ENCODE peak calls at places on chromosomes 16 and 17, in seven cellular contexts. One of them, this sample, is unnamed.

GRCh38 chr17:40075216-40076100 is 12.7 kb downstream of the THRA start:
- DNase-seq in right cardiac atrium: peak; percentile 94
- DNase-seq in astrocyte: no peak
- DNase-seq in NCI-H82: peak; percentile 82
- DNase-seq in NB4: peak; percentile 89
- DNase-seq in EL: peak; percentile 51
- DNase-seq in lung: peak; percentile 77
- DNase-seq in this sample: peak; percentile 58

GRCh38 chr16:68644715-68645493 is at the start of gene CDH3:
- DNase-seq in right cardiac atrium: peak; percentile 54
- DNase-seq in astrocyte: no peak
- DNase-seq in NCI-H82: peak; percentile 6
- DNase-seq in NB4: peak; percentile 88
- DNase-seq in EL: peak; percentile 55
- DNase-seq in lung: peak; percentile 65
- DNase-seq in this sample: no peak

GRCh38 chr17:44589316-44590071 is 32.2 kb downstream of the FZD2 start:
- DNase-seq in right cardiac atrium: no peak
- DNase-seq in astrocyte: peak; percentile 66
- DNase-seq in NCI-H82: no peak
- DNase-seq in NB4: no peak
- DNase-seq in EL: no peak
- DNase-seq in lung: no peak
- DNase-seq in this sample: no peak

GRCh38 chr17:27760069-27760885 is 40.1 kb downstream of the NOS2 start:
- DNase-seq in right cardiac atrium: peak; percentile 87
- DNase-seq in astrocyte: no peak
- DNase-seq in NCI-H82: peak; percentile 80
- DNase-seq in NB4: peak; percentile 58
- DNase-seq in EL: peak; percentile 38
- DNase-seq in lung: peak; percentile 55
- DNase-seq in this sample: peak; percentile 40

GRCh38 chr16:68319185-68319908 is 8.5 kb downstream of the PRMT7 start:
- DNase-seq in right cardiac atrium: no peak
- DNase-seq in astrocyte: no peak
- DNase-seq in NCI-H82: no peak
- DNase-seq in NB4: no peak
- DNase-seq in EL: no peak
- DNase-seq in lung: no peak
- DNase-seq in this sample: no peak

GRCh38 chr17:35726609-35727460 is 4.6 kb upstream of the RASL10B start:
- DNase-seq in right cardiac atrium: peak; percentile 83
- DNase-seq in astrocyte: peak; percentile 62
- DNase-seq in NCI-H82: peak; percentile 91
- DNase-seq in NB4: peak; percentile 33
- DNase-seq in EL: peak; percentile 96
- DNase-seq in lung: no peak
- DNase-seq in this sample: no peak

GRCh38 chr16:84862804-84863484 is 43.2 kb downstream of the CRISPLD2 start:
- DNase-seq in right cardiac atrium: peak; percentile 21
- DNase-seq in astrocyte: no peak
- DNase-seq in NCI-H82: no peak
- DNase-seq in NB4: no peak
- DNase-seq in EL: no peak
- DNase-seq in lung: no peak
- DNase-seq in this sample: no peak

GRCh38 chr16:27620533-27620932 is 70.6 kb downstream of the KATNIP start:
- DNase-seq in right cardiac atrium: no peak
- DNase-seq in astrocyte: no peak
- DNase-seq in NCI-H82: peak; percentile 38
- DNase-seq in NB4: no peak
- DNase-seq in EL: no peak
- DNase-seq in lung: no peak
- DNase-seq in this sample: no peak

GRCh38 chr17:63446981-63447687 is 1.0 kb upstream of the CYB561 start:
- DNase-seq in right cardiac atrium: peak; percentile 77
- DNase-seq in astrocyte: no peak
- DNase-seq in NCI-H82: peak; percentile 33
- DNase-seq in NB4: peak; percentile 88
- DNase-seq in EL: no peak
- DNase-seq in lung: no peak
- DNase-seq in this sample: peak; percentile 95

GRCh38 chr17:77366558-77367245 is 225.9 kb downstream of the SEC14L1 start:
- DNase-seq in right cardiac atrium: peak; percentile 71
- DNase-seq in astrocyte: no peak
- DNase-seq in NCI-H82: no peak
- DNase-seq in NB4: no peak
- DNase-seq in EL: peak; percentile 50
- DNase-seq in lung: no peak
- DNase-seq in this sample: no peak

GRCh38 chr17:76408037-76408849 is 23.8 kb downstream of the SPHK1 start:
- DNase-seq in right cardiac atrium: peak; percentile 81
- DNase-seq in astrocyte: no peak
- DNase-seq in NCI-H82: peak; percentile 66
- DNase-seq in NB4: peak; percentile 70
- DNase-seq in EL: peak; percentile 50
- DNase-seq in lung: peak; percentile 74
- DNase-seq in this sample: peak; percentile 50

GRCh38 chr17:56638536-56639177 is 45.2 kb downstream of the NOG start:
- DNase-seq in right cardiac atrium: no peak
- DNase-seq in astrocyte: no peak
- DNase-seq in NCI-H82: no peak
- DNase-seq in NB4: no peak
- DNase-seq in EL: no peak
- DNase-seq in lung: no peak
- DNase-seq in this sample: no peak

GRCh38 chr17:21046215-21046614 is 3.4 kb upstream of the USP22 start:
- DNase-seq in right cardiac atrium: no peak
- DNase-seq in astrocyte: no peak
- DNase-seq in NCI-H82: no peak
- DNase-seq in NB4: no peak
- DNase-seq in EL: no peak
- DNase-seq in lung: no peak
- DNase-seq in this sample: no peak

GRCh38 chr17:49985310-49985990 is 9.6 kb downstream of the DLX3 start:
- DNase-seq in right cardiac atrium: no peak
- DNase-seq in astrocyte: no peak
- DNase-seq in NCI-H82: peak; percentile 78
- DNase-seq in NB4: peak; percentile 50
- DNase-seq in EL: no peak
- DNase-seq in lung: no peak
- DNase-seq in this sample: no peak

GRCh38 chr16:12124742-12125141 is 148.2 kb downstream of the SNX29 start:
- DNase-seq in right cardiac atrium: no peak
- DNase-seq in astrocyte: no peak
- DNase-seq in NCI-H82: no peak
- DNase-seq in NB4: no peak
- DNase-seq in EL: no peak
- DNase-seq in lung: no peak
- DNase-seq in this sample: no peak

GRCh38 chr17:74822329-74823175 is 37.1 kb downstream of the GRIN2C start:
- DNase-seq in right cardiac atrium: peak; percentile 83
- DNase-seq in astrocyte: no peak
- DNase-seq in NCI-H82: no peak
- DNase-seq in NB4: no peak
- DNase-seq in EL: no peak
- DNase-seq in lung: no peak
- DNase-seq in this sample: no peak

GRCh38 chr16:84548971-84549844 is 44.7 kb upstream of the MEAK7 start:
- DNase-seq in right cardiac atrium: peak; percentile 64
- DNase-seq in astrocyte: no peak
- DNase-seq in NCI-H82: peak; percentile 16
- DNase-seq in NB4: peak; percentile 75
- DNase-seq in EL: no peak
- DNase-seq in lung: no peak
- DNase-seq in this sample: no peak

GRCh38 chr17:72474740-72475477 is 354.1 kb downstream of the SOX9 start:
- DNase-seq in right cardiac atrium: no peak
- DNase-seq in astrocyte: no peak
- DNase-seq in NCI-H82: no peak
- DNase-seq in NB4: no peak
- DNase-seq in EL: no peak
- DNase-seq in lung: no peak
- DNase-seq in this sample: no peak

GRCh38 chr16:8776193-8776592 is 21.2 kb downstream of the TMEM186 start:
- DNase-seq in right cardiac atrium: no peak
- DNase-seq in astrocyte: no peak
- DNase-seq in NCI-H82: no peak
- DNase-seq in NB4: no peak
- DNase-seq in EL: no peak
- DNase-seq in lung: no peak
- DNase-seq in this sample: no peak

GRCh38 chr16:87201052-87201451 is 116.1 kb downstream of the C16orf95 start:
- DNase-seq in right cardiac atrium: peak; percentile 88
- DNase-seq in astrocyte: peak; percentile 99
- DNase-seq in NCI-H82: peak; percentile 3
- DNase-seq in NB4: peak; percentile 81
- DNase-seq in EL: peak; percentile 98
- DNase-seq in lung: peak; percentile 50
- DNase-seq in this sample: no peak

GRCh38 chr17:5587431-5588032 is 3.2 kb upstream of the NLRP1 start:
- DNase-seq in right cardiac atrium: no peak
- DNase-seq in astrocyte: peak; percentile 33
- DNase-seq in NCI-H82: peak; percentile 91
- DNase-seq in NB4: peak; percentile 72
- DNase-seq in EL: peak; percentile 81
- DNase-seq in lung: peak; percentile 44
- DNase-seq in this sample: peak; percentile 42

GRCh38 chr17:73305845-73306836 is 5.7 kb downstream of the CDC42EP4 start:
- DNase-seq in right cardiac atrium: peak; percentile 30
- DNase-seq in astrocyte: no peak
- DNase-seq in NCI-H82: no peak
- DNase-seq in NB4: no peak
- DNase-seq in EL: no peak
- DNase-seq in lung: no peak
- DNase-seq in this sample: no peak

This sample was measured in GDM1.